ENCODE peak calls at places on chromosome 19, in four cellular contexts. K is cardiac fibroblast, N is ovary, X is body of pancreas. I is an unnamed sample.

GRCh38 chr19:27896091-27896490 is 1316.9 kb downstream of the UQCRFS1 start:
- DNase-seq in K (no peak), N (no peak), X (no peak), I (no peak)

GRCh38 chr19:19445911-19446361 is 40.5 kb downstream of the GATAD2A start:
- DNase-seq in K (peak; percentile 29), N (no peak), X (no peak), I (no peak)

GRCh38 chr19:10290876-10291553 is 1.3 kb downstream of the ICAM5 start:
- DNase-seq in K (peak; percentile 44), N (peak; percentile 75), X (no peak), I (no peak)

GRCh38 chr19:46985532-46986415 is 33.9 kb upstream of the NPAS1 start:
- DNase-seq in K (no peak), N (no peak), X (no peak), I (no peak)

GRCh38 chr19:19064811-19065745 is 1.3 kb downstream of the SLC25A42 start:
- DNase-seq in K (no peak), N (no peak), X (no peak), I (no peak)

GRCh38 chr19:8593931-8594330 is 16.6 kb downstream of the ADAMTS10 start:
- DNase-seq in K (no peak), N (no peak), X (no peak), I (no peak)

GRCh38 chr19:33259532-33259931 is 33.9 kb upstream of the SLC7A10 start:
- DNase-seq in K (peak; percentile 12), N (no peak), X (no peak), I (no peak)

GRCh38 chr19:36120092-36120983 is 5.1 kb downstream of the TBCB start:
- DNase-seq in K (no peak), N (no peak), X (no peak), I (no peak)

GRCh38 chr19:8097198-8097597 is 44.6 kb downstream of the CCL25 start:
- DNase-seq in K (no peak), N (no peak), X (no peak), I (no peak)

GRCh38 chr19:28871099-28871725 is 341.7 kb downstream of the UQCRFS1 start:
- DNase-seq in K (no peak), N (no peak), X (no peak), I (no peak)

GRCh38 chr19:19652482-19653295 is 9.2 kb upstream of the GMIP start:
- DNase-seq in K (peak; percentile 34), N (no peak), X (no peak), I (no peak)

GRCh38 chr19:10228925-10229324 is 2.2 kb downstream of the S1PR2 start:
- DNase-seq in K (peak; percentile 61), N (no peak), X (no peak), I (no peak)

GRCh38 chr19:6066661-6067646 is 43.3 kb downstream of the RFX2 start:
- DNase-seq in K (peak; percentile 94), N (peak; percentile 92), X (peak; percentile 96), I (peak; percentile 96)

GRCh38 chr19:37309834-37310575 is 60.9 kb upstream of the ZNF527 start:
- DNase-seq in K (no peak), N (no peak), X (no peak), I (no peak)

GRCh38 chr19:46373573-46374359 is 26.9 kb downstream of the PPP5C start:
- DNase-seq in K (peak; percentile 48), N (peak; percentile 59), X (peak; percentile 91), I (no peak)

GRCh38 chr19:10699650-10700335 is 1.4 kb upstream of the QTRT1 start:
- DNase-seq in K (peak; percentile 81), N (no peak), X (peak; percentile 71), I (no peak)

GRCh38 chr19:9205506-9206113 is 13.8 kb downstream of the OR7D4 start:
- DNase-seq in K (peak; percentile 77), N (peak; percentile 81), X (peak; percentile 73), I (peak; percentile 27)

GRCh38 chr19:12703056-12703455 is 6.6 kb upstream of the FBXW9 start:
- DNase-seq in K (peak; percentile 61), N (no peak), X (no peak), I (no peak)

GRCh38 chr19:35120898-35121297 is 5.3 kb downstream of the FXYD3 start:
- DNase-seq in K (peak; percentile 28), N (no peak), X (no peak), I (no peak)

GRCh38 chr19:43774103-43774939 is 6.5 kb downstream of the KCNN4 start:
- DNase-seq in K (peak; percentile 71), N (peak; percentile 74), X (peak; percentile 64), I (no peak)

GRCh38 chr19:18593367-18594095 is 4.9 kb downstream of the REX1BD start:
- DNase-seq in K (no peak), N (no peak), X (no peak), I (no peak)

GRCh38 chr19:24159707-24160106 is 72.7 kb downstream of the ZNF254 start:
- DNase-seq in K (peak; percentile 23), N (no peak), X (no peak), I (no peak)

GRCh38 chr19:1455336-1456120 is 5.6 kb downstream of the APC2 start:
- DNase-seq in K (peak; percentile 77), N (peak; percentile 58), X (peak; percentile 57), I (no peak)

GRCh38 chr19:46714523-46715106 is 2.3 kb downstream of the PRKD2 start:
- DNase-seq in K (no peak), N (no peak), X (no peak), I (no peak)

GRCh38 chr19:1447565-1447903 is 2.4 kb upstream of the APC2 start:
- DNase-seq in K (no peak), N (no peak), X (no peak), I (no peak)

GRCh38 chr19:13149628-13150186 is 468 bp downstream of the STX10 start:
- DNase-seq in K (peak; percentile 52), N (peak; percentile 75), X (peak; percentile 63), I (no peak)

GRCh38 chr19:33803383-33803782 is 6.7 kb downstream of the KCTD15 start:
- DNase-seq in K (no peak), N (no peak), X (no peak), I (no peak)

DNA sequence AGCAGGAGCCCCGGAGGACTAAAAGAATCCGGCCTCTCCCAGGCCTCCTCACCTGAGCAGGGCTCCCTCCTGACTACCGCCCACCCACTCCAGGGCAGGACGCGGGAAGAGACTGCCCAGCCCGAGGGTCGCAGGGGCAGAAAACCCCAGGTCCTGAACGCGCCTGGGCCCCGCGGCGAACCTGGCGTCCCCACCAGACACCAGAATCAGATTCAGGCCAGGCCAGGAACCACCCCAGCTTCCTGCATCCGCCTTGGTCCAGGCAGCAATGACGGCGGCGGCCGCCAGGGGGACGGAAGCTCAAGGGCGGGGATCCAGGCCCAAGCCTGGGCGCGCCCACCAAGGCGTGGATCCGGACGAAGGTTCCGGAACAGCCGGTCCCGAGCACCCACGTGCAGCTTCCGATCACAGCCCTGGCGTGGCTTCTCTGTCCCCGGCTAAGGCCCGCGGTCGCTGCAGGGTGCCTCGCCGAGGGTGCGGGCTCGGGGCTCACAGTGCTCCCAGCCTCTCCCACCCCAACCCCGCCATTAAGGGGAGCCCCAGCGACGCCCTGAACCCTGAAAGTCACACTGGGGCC is 3.6 kb downstream of the LGALS7 start:
- DNase-seq in K (peak; percentile 83), N (peak; percentile 90), X (peak; percentile 62), I (peak; percentile 51)
- TF ChIP-seq CTCF in K (peak; percentile 84), N (peak; percentile 84), X (peak; percentile 86), I (peak; percentile 77)

GRCh38 chr19:54536956-54537355 is 34.3 kb downstream of the LAIR2 start:
- DNase-seq in K (no peak), N (no peak), X (no peak), I (no peak)
- TF ChIP-seq CTCF in K (no peak), N (no peak), X (no peak), I (no peak)

GRCh38 chr19:42095142-42095813 is 19.3 kb downstream of the ZNF574 start:
- DNase-seq in K (no peak), N (no peak), X (no peak), I (no peak)

GRCh38 chr19:42095814-42096230 is 19.9 kb downstream of the ZNF574 start:
- DNase-seq in K (no peak), N (no peak), X (no peak), I (no peak)

GRCh38 chr19:42098781-42099180 is 22.8 kb downstream of the ZNF574 start:
- DNase-seq in K (no peak), N (no peak), X (peak; percentile 81), I (no peak)

GRCh38 chr19:42097461-42097860 is 21.5 kb downstream of the ZNF574 start:
- DNase-seq in K (no peak), N (no peak), X (no peak), I (no peak)

DNA sequence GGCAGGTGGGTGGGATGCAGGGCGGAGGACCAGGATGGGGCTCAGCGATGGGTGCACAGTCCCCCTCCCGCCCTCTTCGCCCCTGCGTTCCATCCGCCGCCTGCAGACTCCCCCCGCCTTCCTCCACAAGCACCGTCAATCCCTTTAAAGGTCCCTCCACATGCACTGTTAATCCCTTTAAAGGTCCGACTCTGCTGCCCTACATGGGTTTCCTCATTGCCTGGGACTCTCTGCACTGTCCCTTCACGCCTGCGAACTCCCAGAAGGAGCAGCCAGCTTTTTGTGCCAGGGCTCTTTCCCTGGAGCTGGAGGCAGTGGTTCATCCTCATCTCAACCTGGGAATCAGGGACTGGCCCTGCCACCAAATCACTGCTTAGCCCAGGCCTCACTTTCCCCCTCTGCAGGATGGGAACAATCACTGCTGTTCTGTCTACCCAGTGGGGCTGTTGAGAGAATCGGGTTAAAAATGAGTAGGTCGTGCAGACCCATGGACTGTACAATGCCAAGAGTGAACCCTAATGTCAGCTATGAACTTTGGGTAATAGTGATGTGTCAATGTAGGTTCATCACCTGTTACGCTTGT is 20.4 kb downstream of the ZNF574 start:
- DNase-seq in K (no peak), N (no peak), X (no peak), I (no peak)
- TF ChIP-seq CTCF in K (no peak), N (no peak), X (no peak), I (no peak)

GRCh38 chr19:2477732-2478191 is 1.8 kb downstream of the GADD45B start:
- DNase-seq in K (peak; percentile 59), N (no peak), X (peak; percentile 32), I (no peak)

GRCh38 chr19:2477141-2477710 is 1.3 kb downstream of the GADD45B start:
- DNase-seq in K (peak; percentile 51), N (peak; percentile 59), X (peak; percentile 48), I (no peak)

GRCh38 chr19:2478756-2479555 is 3.0 kb downstream of the GADD45B start:
- DNase-seq in K (peak; percentile 87), N (peak; percentile 86), X (peak; percentile 83), I (no peak)

GRCh38 chr19:2479556-2480194 is 3.7 kb downstream of the GADD45B start:
- DNase-seq in K (peak; percentile 72), N (no peak), X (no peak), I (no peak)

DNA sequence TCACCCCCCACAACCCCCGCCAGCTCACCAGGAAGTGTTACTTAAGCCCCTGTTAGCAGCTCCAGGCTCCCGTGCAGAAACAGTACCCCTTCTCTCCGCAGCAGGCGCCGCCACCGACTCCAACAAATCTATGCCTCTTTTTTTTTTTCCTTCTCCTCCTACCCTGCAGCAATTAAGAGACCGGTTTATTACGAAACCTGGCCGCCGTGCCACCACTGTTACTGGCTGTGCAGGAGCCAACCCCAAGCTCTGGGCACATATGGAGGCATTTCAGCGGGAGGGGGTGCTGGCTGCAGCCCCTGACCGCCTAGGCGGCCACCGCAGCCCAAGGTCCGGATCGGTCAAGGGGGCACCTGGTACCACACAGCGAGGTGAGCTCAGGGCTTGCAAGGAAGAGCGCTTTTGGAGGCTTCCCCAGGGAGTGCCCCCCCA is 2.4 kb downstream of the GADD45B start:
- DNase-seq in K (peak; percentile 72), N (peak; percentile 72), X (peak; percentile 79), I (no peak)
- TF ChIP-seq CTCF in K (no peak), N (peak; percentile 48), X (peak; percentile 51), I (peak; percentile 23)

GRCh38 chr19:49866933-49867782 is at the start of gene PNKP:
- DNase-seq in K (peak; percentile 88), N (peak; percentile 94), X (peak; percentile 80), I (no peak)
- TF ChIP-seq CTCF in K (no peak), N (peak; percentile 17), X (no peak), I (no peak)

I was measured in AG09319.